ENCODE peak calls at places on chromosomes 4 and X, in four cellular contexts. Y, M, Z and N are unnamed samples. For H3K9me3, the result is how much of the 10 kb centered on the place peaks cover.

GRCh38 chrX:65516756-65517155 is 17.8 kb downstream of the LAS1L start:
- DNase-seq in Y (no peak), M (no peak), Z (no peak), N (no peak)

GRCh38 chr4:177182728-177183127 is 126.9 kb upstream of the NEIL3 start:
- DNase-seq in Y (no peak), M (no peak), Z (no peak), N (no peak)

GRCh38 chrX:9465380-9466114 is 689 bp downstream of the TBL1X start:
- DNase-seq in Y (peak), M (peak), Z (peak), N (no peak)

GRCh38 chr4:141636771-141637460 is 533 bp downstream of the IL15 start:
- DNase-seq in Y (peak), M (peak), Z (no peak), N (no peak)

GRCh38 chrX:128436397-128437103 is 384.3 kb upstream of the ACTRT1 start:
- DNase-seq in Y (no peak), M (no peak), Z (no peak), N (no peak)

GRCh38 chr4:131091896-131092295 is 1995.9 kb downstream of the C4orf33 start:
- DNase-seq in Y (no peak), M (no peak), Z (peak), N (no peak)

GRCh38 chr4:123415977-123416376 is 19.4 kb downstream of the SPRY1 start:
- DNase-seq in Y (no peak), M (no peak), Z (peak), N (no peak)

GRCh38 chrX:129239371-129239770 is 283.9 kb downstream of the SMARCA1 start:
- DNase-seq in Y (no peak), M (no peak), Z (no peak), N (no peak)

GRCh38 chr4:102169345-102169744 is 175.9 kb downstream of the SLC39A8 start:
- DNase-seq in Y (no peak), M (no peak), Z (no peak), N (no peak)

GRCh38 chrX:153828723-153829548 is 1.4 kb downstream of the PDZD4 start:
- DNase-seq in Y (no peak), M (peak), Z (no peak), N (no peak)

GRCh38 chrX:154131955-154132354 is 12.1 kb upstream of the OPN1LW start:
- DNase-seq in Y (no peak), M (no peak), Z (no peak), N (no peak)

GRCh38 chrX:18377802-18378201 is 23.3 kb upstream of the SCML2 start:
- DNase-seq in Y (peak), M (no peak), Z (peak), N (no peak)

GRCh38 chr4:1464581-1465171 is 58.4 kb upstream of the NKX1-1 start:
- DNase-seq in Y (no peak), M (no peak), Z (no peak), N (no peak)

GRCh38 chr4:121666091-121666679 is 30.6 kb downstream of the ANXA5 start:
- DNase-seq in Y (no peak), M (no peak), Z (no peak), N (no peak)

GRCh38 chr4:3346146-3346545 is 53.3 kb downstream of the RGS12 start:
- DNase-seq in Y (peak), M (no peak), Z (peak), N (peak)

GRCh38 chrX:16558489-16558888 is 91.5 kb upstream of the S100G start:
- DNase-seq in Y (no peak), M (no peak), Z (no peak), N (no peak)

GRCh38 chr4:35461931-35462659 is 782.2 kb downstream of the ARAP2 start:
- DNase-seq in Y (no peak), M (peak), Z (no peak), N (no peak)

GRCh38 chrX:48636776-48637175 is 39.5 kb downstream of the WDR13 start:
- DNase-seq in Y (no peak), M (no peak), Z (peak), N (no peak)

GRCh38 chrX:139828830-139829229 is 104.0 kb downstream of the ATP11C start:
- DNase-seq in Y (no peak), M (no peak), Z (no peak), N (no peak)

GRCh38 chrX:116243039-116243438 is 72.5 kb downstream of the AGTR2 start:
- DNase-seq in Y (no peak), M (no peak), Z (no peak), N (no peak)

GRCh38 chr4:56908206-56909082 is 744 bp downstream of the REST start:
- DNase-seq in Y (peak), M (peak), Z (peak), N (no peak)

GRCh38 chrX:44305921-44306320 is 37.6 kb downstream of the EFHC2 start:
- DNase-seq in Y (no peak), M (no peak), Z (no peak), N (no peak)

GRCh38 chrX:69618803-69619202 is 2.9 kb downstream of the EDA start:
- DNase-seq in Y (peak), M (no peak), Z (peak), N (no peak)

GRCh38 chrX:13357925-13358324 is 38.1 kb upstream of the ATXN3L start:
- DNase-seq in Y (no peak), M (no peak), Z (no peak), N (no peak)

GRCh38 chr4:168797738-168798375 is 212.2 kb downstream of the CBR4 start:
- DNase-seq in Y (no peak), M (no peak), Z (no peak), N (no peak)

GRCh38 chr4:73801692-73802091 is 34.8 kb upstream of the CXCL6 start:
- DNase-seq in Y (no peak), M (peak), Z (no peak), N (no peak)

GRCh38 chrX:20412871-20413486 is 146.3 kb upstream of the RPS6KA3 start:
- DNase-seq in Y (peak), M (no peak), Z (no peak), N (no peak)

GRCh38 chr4:123037809-123038208 is 115.4 kb upstream of the NUDT6 start:
- DNase-seq in Y (no peak), M (no peak), Z (peak), N (no peak)

GRCh38 chrX:23332101-23332887 is 2.4 kb upstream of the PTCHD1 start:
- DNase-seq in Y (peak), M (no peak), Z (no peak), N (no peak)

GRCh38 chr4:12689457-12689856 is 794.7 kb downstream of the RAB28 start:
- DNase-seq in Y (no peak), M (no peak), Z (no peak), N (no peak)

GRCh38 chrX:153726286-153727107 is 1.8 kb downstream of the ABCD1 start:
- DNase-seq in Y (peak), M (peak), Z (peak), N (no peak)

GRCh38 chr4:68963389-68963788 is 11.8 kb upstream of the UGT2A3 start:
- DNase-seq in Y (peak), M (no peak), Z (no peak), N (no peak)

GRCh38 chrX:17738737-17739535 is 1.6 kb downstream of the SCML1 start:
- DNase-seq in Y (no peak), M (no peak), Z (no peak), N (no peak)

GRCh38 chr4:82638479-82638878 is 76.7 kb upstream of the TMEM150C start:
- DNase-seq in Y (no peak), M (no peak), Z (no peak), N (no peak)

GRCh38 chr4:32858971-32859370 is 2138.8 kb downstream of the PCDH7 start:
- DNase-seq in Y (no peak), M (no peak), Z (no peak), N (no peak)

GRCh38 chr4:48543796-48544195 is 53.7 kb downstream of the ZAR1 start:
- DNase-seq in Y (no peak), M (no peak), Z (no peak), N (no peak)

GRCh38 chrX:10618911-10619310 is 1.5 kb downstream of the MID1 start:
- DNase-seq in Y (no peak), M (no peak), Z (no peak), N (no peak)

GRCh38 chr4:17895481-17895880 is 84.7 kb downstream of the NCAPG start:
- DNase-seq in Y (no peak), M (no peak), Z (no peak), N (no peak)

DNA sequence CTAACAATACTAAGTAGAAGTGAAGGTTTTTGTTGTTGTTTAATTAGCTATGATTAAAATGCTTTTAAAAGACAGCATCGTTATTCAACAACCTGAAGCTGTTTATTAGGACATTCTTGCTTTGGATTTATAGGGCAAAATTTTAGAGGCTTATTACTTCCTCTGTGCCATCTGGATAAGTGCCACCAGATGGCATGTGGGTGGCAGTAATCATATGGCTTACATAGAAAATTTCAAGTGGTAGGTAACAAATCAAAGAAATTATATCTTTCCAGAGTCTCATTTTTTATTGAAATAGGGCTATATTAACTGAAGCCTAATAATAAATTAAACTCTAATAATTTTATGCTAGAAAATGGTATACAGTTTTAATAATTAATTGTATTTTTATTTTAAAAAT is 83.3 kb upstream of the HTR2C start:
- DNase-seq in Y (no peak), M (no peak), Z (no peak), N (no peak)
- TF ChIP-seq CTCF in Y (no peak), M (no peak), Z (no peak), N (no peak)

GRCh38 chr4:6858997-6859396 is 50.6 kb upstream of the TBC1D14 start:
- DNase-seq in Y (no peak), M (no peak), Z (no peak), N (no peak)
- H3K9me3 ChIP-seq in Y (under half), M (under half), Z (under half), N (under half)

GRCh38 chr4:112109455-112110425 is 35.5 kb upstream of the FAM241A start:
- DNase-seq in Y (no peak), M (no peak), Z (no peak), N (no peak)
- H3K4me3 ChIP-seq in Y (no peak), M (no peak), Z (no peak), N (no peak)

GRCh38 chr4:184848510-184848909 is 22.7 kb upstream of the ACSL1 start:
- DNase-seq in Y (no peak), M (no peak), Z (no peak), N (no peak)
- TF ChIP-seq CTCF in Y (no peak), M (no peak), Z (no peak), N (no peak)

GRCh38 chr4:21320034-21320433 is 619.8 kb downstream of the PACRGL start:
- DNase-seq in Y (no peak), M (no peak), Z (no peak), N (no peak)
- H3K9me3 ChIP-seq in Y (under half), M (under half), Z (under half), N (under half)

GRCh38 chr4:113548303-113548702 is 213.2 kb downstream of the CAMK2D start:
- DNase-seq in Y (no peak), M (no peak), Z (no peak), N (no peak)

GRCh38 chr4:113553082-113553481 is 208.5 kb downstream of the CAMK2D start:
- DNase-seq in Y (no peak), M (no peak), Z (no peak), N (no peak)

GRCh38 chr4:113541933-113542332 is 219.6 kb downstream of the CAMK2D start:
- DNase-seq in Y (no peak), M (no peak), Z (no peak), N (no peak)

GRCh38 chr4:113550510-113550909 is 211.0 kb downstream of the CAMK2D start:
- DNase-seq in Y (no peak), M (no peak), Z (no peak), N (no peak)

DNA sequence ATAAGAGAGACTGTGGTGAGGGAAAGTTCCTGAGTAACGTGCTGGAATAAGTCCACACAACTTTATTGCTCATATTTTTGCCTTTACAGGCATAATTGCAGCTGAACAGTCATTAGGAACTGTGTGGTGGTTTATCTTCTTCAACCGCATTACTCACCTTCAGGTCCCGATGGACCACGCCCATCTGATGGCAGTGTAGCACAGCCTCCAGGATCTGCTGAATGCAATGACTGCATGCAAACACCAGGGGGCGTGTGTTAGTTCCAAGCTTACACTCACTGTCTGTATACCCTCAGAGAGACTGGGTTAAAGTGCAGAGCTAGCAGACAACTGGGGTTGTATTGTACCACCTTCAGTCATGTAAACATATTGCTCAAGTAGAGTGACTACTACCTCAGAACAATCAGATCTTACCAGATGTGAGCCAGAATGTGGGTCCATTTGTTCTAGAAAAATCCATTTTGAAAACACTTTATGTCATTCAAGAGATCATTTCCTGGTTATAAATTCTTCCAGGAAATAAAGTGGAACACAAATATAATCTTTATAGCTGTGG is 214.0 kb downstream of the CAMK2D start:
- DNase-seq in Y (peak), M (peak), Z (peak), N (peak)
- H3K4me3 ChIP-seq in Y (no peak), M (no peak), Z (no peak), N (no peak)

DNA sequence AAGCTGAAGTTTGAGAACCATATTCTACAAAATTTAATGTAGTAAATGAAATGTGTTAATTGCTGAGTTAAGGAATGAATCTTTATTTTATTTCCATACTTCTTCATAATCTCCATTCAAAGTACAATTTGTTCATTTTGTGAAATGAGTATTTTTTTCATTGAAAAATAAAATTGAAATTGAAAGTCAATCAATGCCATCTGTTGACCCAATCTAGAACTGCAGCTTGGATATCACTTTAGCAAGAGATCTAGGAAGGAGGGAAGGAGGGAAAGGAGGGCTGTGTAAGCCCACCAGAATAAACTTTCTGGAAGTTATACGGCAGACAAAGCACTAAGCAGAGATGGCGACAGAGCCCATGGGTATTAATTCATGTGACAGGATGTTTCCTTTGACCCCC is 128.4 kb downstream of the ZMAT1 start:
- DNase-seq in Y (no peak), M (no peak), Z (no peak), N (no peak)
- TF ChIP-seq CTCF in Y (peak), M (no peak), Z (peak), N (peak)

DNA sequence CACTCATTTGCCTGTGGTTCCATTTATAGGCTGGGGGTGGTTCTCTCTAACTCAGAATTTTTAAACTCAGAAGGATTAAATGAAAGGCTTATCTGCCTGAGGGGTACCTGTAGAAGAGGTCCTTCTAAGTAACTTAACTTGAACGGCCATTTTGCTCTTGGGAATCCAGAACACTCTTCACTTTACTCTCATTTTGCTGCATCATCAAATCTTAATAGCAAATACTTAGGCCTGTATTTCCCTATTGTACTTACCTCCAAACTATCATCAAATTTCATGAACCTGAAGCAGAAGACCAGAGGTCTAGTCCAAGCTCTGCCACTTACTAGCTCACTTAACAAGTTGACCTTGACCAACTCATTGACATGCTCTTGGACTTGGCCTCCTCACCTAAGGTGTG is 70.4 kb downstream of the GRIA3 start:
- DNase-seq in Y (no peak), M (no peak), Z (no peak), N (no peak)
- H3K9me3 ChIP-seq in Y (under half), M (under half), Z (under half), N (under half)

DNA sequence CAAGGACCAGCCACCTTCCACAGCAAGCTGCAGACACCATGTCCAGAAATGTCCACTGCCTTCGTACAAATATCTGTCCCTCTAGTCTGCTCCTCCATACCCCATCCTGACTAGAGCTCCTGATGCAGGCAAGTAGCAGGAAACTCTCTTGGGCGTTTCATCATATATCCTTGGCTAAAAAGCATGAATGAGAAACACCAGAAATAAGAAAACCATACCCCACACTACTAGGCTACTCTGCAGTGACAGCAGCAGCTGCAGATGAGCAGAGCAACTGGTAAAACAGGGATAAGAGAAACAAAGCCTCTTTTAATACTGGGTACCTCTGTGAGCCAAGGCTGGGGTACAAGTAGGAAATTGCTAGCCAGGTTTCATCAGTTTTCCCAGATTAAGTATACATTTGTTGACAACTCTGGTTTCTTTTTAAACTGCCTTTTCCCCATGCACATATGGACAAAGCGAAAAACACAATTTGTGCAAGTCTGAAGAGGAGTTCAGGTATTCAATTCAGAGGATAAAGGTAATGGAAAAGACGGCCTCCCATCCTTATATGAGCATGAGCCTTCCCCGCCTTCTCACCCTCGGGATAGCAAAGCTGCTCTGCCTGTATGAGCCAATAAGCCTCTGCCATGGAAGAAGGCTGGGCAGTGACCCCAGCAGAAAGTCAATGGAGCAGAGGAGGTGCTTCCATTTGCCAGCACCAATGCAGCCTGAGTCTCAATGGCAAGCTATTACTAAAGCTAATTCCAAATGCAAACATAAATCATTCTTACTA is 245.5 kb downstream of the DCLK2 start:
- DNase-seq in Y (no peak), M (no peak), Z (no peak), N (no peak)
- H3K4me3 ChIP-seq in Y (no peak), M (no peak), Z (no peak), N (no peak)